ENCODE peak calls at places on chromosomes 3 and 15, in five cellular contexts. K, R, U, O and F are unnamed samples.

GRCh38 chr3:126693921-126694320 is 10.1 kb upstream of the CHCHD6 start:
- DNase-seq in K (no peak), R (no peak), U (no peak), O (no peak), F (no peak)

GRCh38 chr3:40546811-40547210 is 22.1 kb downstream of the ZNF621 start:
- DNase-seq in K (no peak), R (no peak), U (peak), O (no peak), F (no peak)

GRCh38 chr15:73287019-73287418 is 81.7 kb downstream of the HCN4 start:
- DNase-seq in K (no peak), R (no peak), U (no peak), O (no peak), F (no peak)

GRCh38 chr3:66425566-66425965 is 75.3 kb downstream of the LRIG1 start:
- DNase-seq in K (no peak), R (no peak), U (no peak), O (no peak), F (no peak)

GRCh38 chr3:126672340-126672739 is 17.4 kb upstream of the TXNRD3 start:
- DNase-seq in K (no peak), R (no peak), U (no peak), O (no peak), F (no peak)

GRCh38 chr3:161770532-161771386 is 274.2 kb downstream of the OTOL1 start:
- DNase-seq in K (no peak), R (no peak), U (no peak), O (no peak), F (no peak)

GRCh38 chr15:38647683-38648082 is 83.1 kb upstream of the RASGRP1 start:
- DNase-seq in K (no peak), R (no peak), U (no peak), O (no peak), F (no peak)

GRCh38 chr3:160478338-160478737 is 28.8 kb upstream of the TRIM59 start:
- DNase-seq in K (no peak), R (no peak), U (no peak), O (no peak), F (no peak)

GRCh38 chr3:125194849-125195601 is 17.5 kb downstream of the SLC12A8 start:
- DNase-seq in K (no peak), R (no peak), U (peak), O (no peak), F (no peak)

GRCh38 chr3:104180906-104181305 is 1185.8 kb upstream of the ALCAM start:
- DNase-seq in K (no peak), R (no peak), U (no peak), O (no peak), F (no peak)

GRCh38 chr15:100266166-100266565 is 75.6 kb downstream of the ADAMTS17 start:
- DNase-seq in K (no peak), R (no peak), U (no peak), O (no peak), F (no peak)

GRCh38 chr15:99399612-99400011 is 148.3 kb downstream of the LRRC28 start:
- DNase-seq in K (no peak), R (no peak), U (no peak), O (no peak), F (no peak)

GRCh38 chr3:116579843-116580242 is 129.7 kb upstream of the TUSC7 start:
- DNase-seq in K (no peak), R (no peak), U (peak), O (no peak), F (peak)

GRCh38 chr3:44506556-44506955 is 29.1 kb upstream of the ZNF445 start:
- DNase-seq in K (no peak), R (no peak), U (no peak), O (no peak), F (no peak)

GRCh38 chr15:38226867-38227266 is 25.8 kb upstream of the SPRED1 start:
- DNase-seq in K (no peak), R (no peak), U (peak), O (no peak), F (no peak)

GRCh38 chr15:50168778-50169411 is 13.1 kb upstream of the SLC27A2 start:
- DNase-seq in K (no peak), R (no peak), U (no peak), O (no peak), F (no peak)

GRCh38 chr3:193878051-193878838 is 257.7 kb upstream of the HES1 start:
- DNase-seq in K (no peak), R (no peak), U (no peak), O (no peak), F (no peak)

GRCh38 chr15:70195808-70196304 is 98.1 kb upstream of the TLE3 start:
- DNase-seq in K (peak), R (no peak), U (peak), O (no peak), F (no peak)

GRCh38 chr3:72043212-72044133 is 258.5 kb upstream of the PROK2 start:
- DNase-seq in K (no peak), R (no peak), U (no peak), O (no peak), F (no peak)

GRCh38 chr3:171614318-171614967 is 154.2 kb upstream of the TNIK start:
- DNase-seq in K (peak), R (no peak), U (peak), O (no peak), F (peak)

GRCh38 chr15:42072141-42072685 is 22.1 kb downstream of the PLA2G4D start:
- DNase-seq in K (no peak), R (no peak), U (no peak), O (no peak), F (no peak)

GRCh38 chr3:66000506-66000905 is 38.2 kb downstream of the MAGI1 start:
- DNase-seq in K (no peak), R (no peak), U (no peak), O (no peak), F (no peak)

GRCh38 chr3:8223766-8224165 is 277.9 kb upstream of the LMCD1 start:
- DNase-seq in K (peak), R (no peak), U (no peak), O (no peak), F (no peak)

GRCh38 chr3:194686816-194687637 is 1.3 kb downstream of the FAM43A start:
- DNase-seq in K (peak), R (no peak), U (peak), O (peak), F (peak)